ENCODE peak calls at places on chromosomes 12 and 14, in ten cellular contexts. M is left ventricle myocardium inferior, L is fibroblast of lung, X is SK-N-SH, W is testis, A is right atrium auricular region, Z is thoracic aorta, B is lower lobe of right lung, G is hepatocyte, U is mammary epithelial cell. C is an unnamed sample. For H3K4me1, the result is how much of the 10 kb centered on the place peaks cover.

GRCh38 chr14:63867926-63868921 is 15.4 kb downstream of the SYNE2 start:
- DNase-seq in M (no peak), L (peak), X (no peak), W (no peak), A (no peak), Z (no peak), B (no peak), G (no peak), U (no peak), C (peak)

GRCh38 chr12:75790219-75790618 is 241.4 kb downstream of the PHLDA1 start:
- DNase-seq in M (no peak), L (no peak), X (no peak), W (no peak), A (no peak), Z (no peak), B (no peak), G (no peak), U (peak), C (no peak)

GRCh38 chr14:100030441-100031153 is 34.6 kb upstream of the EVL start:
- DNase-seq in M (no peak), L (peak), X (no peak), W (no peak), A (no peak), Z (no peak), B (no peak), G (peak), U (peak), C (no peak)

GRCh38 chr12:89059721-89060120 is 292.6 kb downstream of the DUSP6 start:
- DNase-seq in M (no peak), L (peak), X (no peak), W (no peak), A (no peak), Z (no peak), B (no peak), G (no peak), U (no peak), C (no peak)

GRCh38 chr14:67964391-67964812 is 144.8 kb downstream of the RAD51B start:
- DNase-seq in M (no peak), L (no peak), X (no peak), W (no peak), A (no peak), Z (no peak), B (no peak), G (peak), U (peak), C (peak)

GRCh38 chr12:6216581-6216980 is 16.4 kb downstream of the CD9 start:
- DNase-seq in M (no peak), L (no peak), X (no peak), W (no peak), A (no peak), Z (no peak), B (no peak), G (no peak), U (no peak), C (no peak)

GRCh38 chr14:55921516-55921915 is 196.7 kb upstream of the PELI2 start:
- DNase-seq in M (no peak), L (no peak), X (no peak), W (no peak), A (no peak), Z (no peak), B (no peak), G (no peak), U (no peak), C (no peak)

GRCh38 chr14:89973234-89973823 is 17.6 kb downstream of the TDP1 start:
- DNase-seq in M (peak), L (peak), X (peak), W (peak), A (no peak), Z (no peak), B (peak), G (peak), U (peak), C (peak)

GRCh38 chr12:105355752-105356151 is 25.3 kb downstream of the C12orf75 start:
- DNase-seq in M (no peak), L (peak), X (no peak), W (no peak), A (no peak), Z (no peak), B (no peak), G (no peak), U (peak), C (no peak)

GRCh38 chr14:98347686-98348085 is 924.3 kb downstream of the BCL11B start:
- DNase-seq in M (no peak), L (no peak), X (no peak), W (no peak), A (no peak), Z (no peak), B (no peak), G (no peak), U (no peak), C (no peak)

GRCh38 chr14:64504310-64504896 is at the start of gene ZBTB1:
- DNase-seq in M (peak), L (peak), X (peak), W (peak), A (peak), Z (peak), B (peak), G (peak), U (peak), C (peak)

GRCh38 chr12:132771126-132771838 is 9.7 kb upstream of the ANKLE2 start:
- DNase-seq in M (no peak), L (peak), X (no peak), W (no peak), A (no peak), Z (no peak), B (no peak), G (no peak), U (no peak), C (no peak)

GRCh38 chr12:32773686-32774085 is 18.0 kb upstream of the YARS2 start:
- DNase-seq in M (no peak), L (no peak), X (no peak), W (no peak), A (no peak), Z (no peak), B (no peak), G (no peak), U (no peak), C (no peak)

GRCh38 chr12:20830456-20830855 is 20.0 kb downstream of the SLCO1B3 start:
- DNase-seq in M (no peak), L (no peak), X (no peak), W (no peak), A (no peak), Z (no peak), B (no peak), G (no peak), U (no peak), C (peak)

GRCh38 chr12:27382126-27382795 is 49.6 kb downstream of the BMAL2 start:
- DNase-seq in M (no peak), L (peak), X (no peak), W (no peak), A (no peak), Z (no peak), B (no peak), G (no peak), U (no peak), C (no peak)

GRCh38 chr14:104429291-104429861 is 150.2 kb upstream of the C14orf180 start:
- DNase-seq in M (no peak), L (no peak), X (peak), W (no peak), A (peak), Z (no peak), B (peak), G (no peak), U (no peak), C (no peak)

GRCh38 chr14:103693514-103693913 is 21.7 kb downstream of the XRCC3 start:
- DNase-seq in M (no peak), L (no peak), X (no peak), W (no peak), A (no peak), Z (no peak), B (peak), G (no peak), U (peak), C (peak)

GRCh38 chr14:73245401-73246325 is 8.4 kb downstream of the PAPLN start:
- DNase-seq in M (peak), L (peak), X (peak), W (no peak), A (no peak), Z (no peak), B (peak), G (peak), U (peak), C (no peak)

GRCh38 chr12:4821000-4821399 is 88.7 kb upstream of the KCNA1 start:
- DNase-seq in M (no peak), L (no peak), X (no peak), W (no peak), A (no peak), Z (no peak), B (no peak), G (no peak), U (no peak), C (no peak)

GRCh38 chr12:42462486-42462885 is 127.1 kb downstream of the PRICKLE1 start:
- DNase-seq in M (no peak), L (no peak), X (no peak), W (no peak), A (no peak), Z (no peak), B (no peak), G (no peak), U (no peak), C (no peak)

GRCh38 chr12:125065753-125066570 is 727 bp downstream of the AACS start:
- DNase-seq in M (no peak), L (no peak), X (peak), W (no peak), A (no peak), Z (no peak), B (no peak), G (no peak), U (no peak), C (no peak)

GRCh38 chr14:84029246-84029645 is 1500.7 kb upstream of the FLRT2 start:
- DNase-seq in M (no peak), L (no peak), X (no peak), W (no peak), A (no peak), Z (no peak), B (no peak), G (no peak), U (no peak), C (no peak)

GRCh38 chr12:114913871-114914801 is 230.2 kb upstream of the TBX3 start:
- DNase-seq in M (no peak), L (peak), X (no peak), W (no peak), A (no peak), Z (no peak), B (no peak), G (no peak), U (peak), C (no peak)

GRCh38 chr12:85445060-85445938 is 165.3 kb downstream of the ALX1 start:
- DNase-seq in M (no peak), L (no peak), X (peak), W (no peak), A (no peak), Z (no peak), B (no peak), G (peak), U (no peak), C (no peak)

GRCh38 chr12:46219892-46220655 is 48.8 kb downstream of the SLC38A1 start:
- DNase-seq in M (no peak), L (peak), X (no peak), W (no peak), A (no peak), Z (no peak), B (no peak), G (no peak), U (peak), C (peak)
- H3K4me1 ChIP-seq in M (half or more), L (under half), X (under half), W (under half), A (under half), Z (under half), B (half or more), G (under half), U (under half), C (half or more)

GRCh38 chr12:113191236-113191635 is 5.7 kb downstream of the RITA1 start:
- DNase-seq in M (no peak), L (no peak), X (no peak), W (no peak), A (no peak), Z (no peak), B (no peak), G (no peak), U (no peak), C (no peak)

GRCh38 chr12:113187588-113187987 is 2.1 kb downstream of the RITA1 start:
- DNase-seq in M (no peak), L (no peak), X (no peak), W (no peak), A (no peak), Z (no peak), B (no peak), G (no peak), U (no peak), C (no peak)

GRCh38 chr12:113190761-113191160 is 5.2 kb downstream of the RITA1 start:
- DNase-seq in M (no peak), L (peak), X (peak), W (peak), A (no peak), Z (no peak), B (no peak), G (no peak), U (peak), C (no peak)

GRCh38 chr12:113186666-113187325 is 1.3 kb downstream of the RITA1 start:
- DNase-seq in M (no peak), L (no peak), X (no peak), W (no peak), A (no peak), Z (no peak), B (no peak), G (no peak), U (no peak), C (no peak)

DNA sequence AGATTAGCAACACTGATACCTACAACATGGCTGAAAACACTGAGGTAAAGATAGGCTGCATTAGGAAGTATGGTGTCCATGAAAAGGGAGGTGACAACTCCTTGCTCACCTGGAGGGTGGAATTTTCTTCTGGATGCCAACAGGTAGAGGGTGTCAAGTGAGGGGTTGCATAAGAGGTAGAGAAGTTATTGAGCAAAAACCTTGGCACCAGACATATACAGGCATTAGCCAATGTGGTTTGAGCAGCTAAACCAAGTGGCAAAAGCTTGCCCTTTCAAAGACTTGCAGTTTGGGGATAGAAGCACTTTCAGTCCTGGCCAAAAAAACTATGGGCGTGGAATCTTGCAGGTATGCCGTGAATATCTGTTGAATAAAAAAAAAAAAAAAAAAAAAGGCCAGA is 3.8 kb downstream of the RITA1 start:
- DNase-seq in M (no peak), L (no peak), X (no peak), W (no peak), A (no peak), Z (no peak), B (no peak), G (no peak), U (peak), C (peak)
- H3K27ac ChIP-seq in M (no peak), L (no peak), X (no peak), W (no peak), A (no peak), Z (no peak), B (no peak), G (no peak), U (no peak), C (peak)

DNA sequence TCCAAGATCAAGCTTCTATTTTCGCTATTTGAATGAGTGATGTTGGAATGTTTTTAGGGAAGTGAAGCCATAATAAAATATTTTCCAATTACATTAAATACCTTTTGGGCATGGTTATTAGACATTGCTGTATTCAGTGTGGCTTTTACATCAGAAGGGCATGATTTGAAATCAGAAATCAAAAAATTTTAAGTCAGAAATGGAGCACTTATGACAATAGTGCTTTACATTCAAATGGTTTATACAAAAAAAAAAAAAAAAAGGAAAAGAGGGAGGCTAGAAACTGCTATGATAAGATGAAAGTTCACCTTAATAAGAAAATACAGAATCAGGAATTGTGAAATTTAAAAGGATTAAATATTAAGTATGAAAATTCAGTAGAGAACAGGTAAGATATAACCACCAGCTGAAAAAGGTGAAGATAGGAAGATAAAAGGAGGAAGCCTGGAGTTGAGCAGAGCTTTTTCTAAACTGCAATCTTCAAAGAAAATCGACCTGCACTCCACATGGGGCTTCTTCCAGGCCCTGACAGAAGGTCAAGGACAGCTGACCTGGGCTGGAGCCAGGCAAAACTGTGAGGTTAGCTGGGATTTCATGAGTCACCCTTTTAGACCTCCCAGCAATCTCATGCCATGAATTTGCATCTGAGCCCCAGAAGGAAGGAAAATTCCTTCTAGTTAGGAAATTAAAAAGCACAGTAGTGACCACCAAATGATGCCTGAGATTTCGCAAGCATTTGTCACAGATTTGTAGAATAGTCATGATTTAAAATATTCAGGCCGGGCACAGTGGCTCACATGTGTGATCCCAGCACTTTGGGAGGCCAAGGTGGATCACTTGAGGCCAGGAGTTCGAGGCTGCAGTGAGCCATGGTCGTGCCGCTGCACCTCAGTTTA is 23.4 kb upstream of the BMP4 start:
- DNase-seq in M (peak), L (peak), X (no peak), W (no peak), A (no peak), Z (no peak), B (no peak), G (no peak), U (no peak), C (peak)
- H3K4me1 ChIP-seq in M (under half), L (under half), X (under half), W (under half), A (under half), Z (under half), B (under half), G (under half), U (under half), C (under half)

DNA sequence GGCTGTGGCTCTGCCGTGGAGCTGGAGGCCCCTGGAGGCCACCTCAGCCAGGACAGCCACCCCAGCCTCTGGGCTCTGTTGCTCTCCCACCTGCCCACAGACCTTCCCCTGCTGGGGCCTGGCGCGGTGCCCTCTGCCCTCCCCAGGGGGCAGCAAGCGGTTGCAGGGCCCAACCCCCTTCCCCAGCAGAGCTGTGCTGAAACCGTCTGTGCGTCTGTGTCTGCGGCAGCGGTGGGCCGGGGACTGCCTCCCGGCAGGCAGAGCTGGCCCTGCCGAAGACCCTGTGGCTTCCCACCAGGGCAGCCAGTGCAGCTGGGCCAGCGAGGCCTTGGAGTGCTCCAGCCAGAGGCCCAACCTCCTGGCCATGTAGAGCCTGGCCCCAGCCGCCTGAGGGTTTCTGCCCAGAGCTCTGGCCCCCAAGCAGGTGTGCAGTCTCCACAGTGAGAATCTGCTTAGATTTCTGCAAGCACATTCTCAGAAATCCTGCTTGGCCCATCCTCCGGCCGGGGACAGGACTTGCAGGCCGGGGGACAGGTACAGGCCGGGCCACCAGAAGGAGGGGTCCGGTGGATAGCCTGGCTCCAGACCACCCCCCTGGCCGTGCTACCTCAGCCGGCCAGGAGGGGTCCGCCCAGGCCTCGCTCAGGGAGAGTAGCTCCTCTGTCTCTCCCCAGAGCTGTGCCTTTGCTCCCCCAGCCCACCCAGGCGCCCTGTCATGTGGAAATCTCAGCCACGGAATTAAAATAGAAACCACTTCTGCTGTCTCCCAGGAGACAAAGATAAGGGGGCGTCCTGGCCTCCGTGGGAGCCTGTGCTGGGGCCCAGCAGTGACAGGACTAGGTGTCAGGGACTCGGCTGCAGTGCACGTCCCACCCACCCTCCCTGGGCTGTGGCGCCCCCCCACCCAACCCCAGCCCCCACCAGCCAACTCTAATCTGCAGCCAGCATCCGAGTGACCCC is 3.5 kb upstream of the CRIP2 start:
- DNase-seq in M (peak), L (no peak), X (peak), W (no peak), A (no peak), Z (no peak), B (no peak), G (no peak), U (no peak), C (no peak)
- H3K27ac ChIP-seq in M (peak), L (no peak), X (peak), W (no peak), A (peak), Z (peak), B (peak), G (peak), U (no peak), C (no peak)

DNA sequence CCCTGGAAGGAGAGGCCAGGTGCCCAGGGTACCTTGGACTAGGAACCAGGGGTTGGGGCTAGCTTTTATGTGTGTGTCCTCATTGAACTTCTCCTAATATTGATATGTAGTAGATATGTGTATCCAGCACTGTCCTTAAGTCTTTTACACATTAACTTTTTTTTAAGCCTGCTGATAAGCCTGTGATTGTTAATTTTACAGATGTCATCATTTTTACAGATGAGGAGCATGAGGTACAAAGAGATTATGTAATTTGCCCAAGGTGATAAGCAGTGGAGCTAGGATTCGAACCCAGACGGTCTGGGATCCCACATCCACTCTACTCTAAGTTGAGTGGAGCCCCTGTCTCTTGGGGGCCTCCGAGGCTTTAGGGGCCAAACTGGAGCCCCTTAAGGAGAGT is 10.2 kb upstream of the NR4A1 start:
- DNase-seq in M (no peak), L (no peak), X (no peak), W (no peak), A (no peak), Z (no peak), B (no peak), G (no peak), U (no peak), C (no peak)
- H3K4me1 ChIP-seq in M (half or more), L (under half), X (under half), W (half or more), A (half or more), Z (half or more), B (half or more), G (under half), U (under half), C (under half)

DNA sequence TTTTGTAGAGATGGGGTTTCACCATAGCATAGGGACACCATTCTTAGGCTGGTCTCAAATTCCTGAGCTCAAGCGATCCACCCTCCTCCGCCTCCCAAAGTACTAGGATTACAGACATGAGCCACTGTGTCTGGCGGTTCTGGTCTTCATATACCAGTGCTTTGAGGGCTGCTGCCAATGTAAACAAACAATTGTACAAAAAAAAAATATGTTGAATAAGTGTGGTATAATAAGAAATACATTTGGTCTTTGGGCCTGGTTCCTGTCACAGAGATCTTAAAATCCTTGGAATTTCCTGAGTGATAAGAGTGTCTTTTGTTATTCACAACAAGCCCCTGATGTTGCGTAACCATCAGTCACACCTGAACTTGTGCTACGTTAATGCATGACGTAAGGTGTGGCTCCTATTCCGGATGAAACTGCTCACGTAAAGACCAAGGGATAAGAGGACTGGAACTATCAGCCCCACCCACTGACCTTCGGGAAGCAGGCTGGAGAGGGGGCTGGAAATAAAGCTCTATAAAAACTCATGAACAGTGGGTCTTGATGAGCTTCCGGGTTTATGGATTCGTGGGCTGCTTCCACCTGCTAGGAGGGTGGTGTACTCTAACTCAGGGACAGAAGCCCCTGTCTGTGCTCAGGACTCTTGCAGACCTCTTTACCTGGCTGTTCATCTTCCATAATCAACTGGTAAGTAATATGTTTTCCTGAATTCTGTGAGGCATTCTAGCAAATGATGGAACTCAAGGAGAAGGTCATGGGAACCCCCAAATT is 16.5 kb upstream of the RIMKLB start:
- DNase-seq in M (no peak), L (peak), X (no peak), W (no peak), A (peak), Z (no peak), B (no peak), G (peak), U (peak), C (peak)
- H3K27ac ChIP-seq in M (peak), L (no peak), X (no peak), W (peak), A (peak), Z (no peak), B (peak), G (peak), U (peak), C (no peak)